ENCODE peak calls at places on chromosome 20, in seven cellular contexts. P is H9, D is GM10248, I is foreskin fibroblast, H is mammary epithelial cell, Q is GM12865, K is HCT116. Z is an unnamed sample.
A peak's percentile ranks its signal among the peaks of the same experiment; 100 is the strongest.

GRCh38 chr20:38034108-38034649 is 633 bp downstream of the RPRD1B start:
- DNase-seq in Q (no peak), I (no peak), H (peak; percentile 6), P (no peak), K (no peak), D (no peak), Z (no peak)

GRCh38 chr20:3847419-3847940 is 846 bp downstream of the MAVS start:
- DNase-seq in K (no peak), P (no peak), I (peak; percentile 16), D (no peak), H (peak; percentile 15), Q (no peak), Z (no peak)

GRCh38 chr20:5510446-5510845 is 193.7 kb upstream of the PROKR2 start:
- DNase-seq in K (no peak), H (no peak), D (no peak), Q (no peak), I (no peak), P (peak; percentile 66), Z (no peak)

GRCh38 chr20:8670900-8671229 is 398.0 kb upstream of the PLCB4 start:
- DNase-seq in I (peak; percentile 68), P (no peak), Q (no peak), K (no peak), D (no peak), H (no peak), Z (no peak)

GRCh38 chr20:38426006-38426405 is 9.1 kb downstream of the SNHG17 start:
- DNase-seq in H (peak; percentile 85), K (no peak), D (no peak), Q (no peak), I (peak; percentile 87), P (no peak), Z (no peak)

GRCh38 chr20:57064836-57065235 is 201.6 kb downstream of the BMP7 start:
- DNase-seq in H (no peak), Q (no peak), D (no peak), K (no peak), P (no peak), I (no peak), Z (no peak)

GRCh38 chr20:49484180-49485140 is 2.0 kb upstream of the KCNB1 start:
- DNase-seq in H (peak; percentile 73), I (peak; percentile 54), P (peak; percentile 87), K (peak; percentile 31), Q (peak; percentile 66), D (peak; percentile 77), Z (peak; percentile 61)

GRCh38 chr20:19249515-19249914 is 37.1 kb downstream of the SLC24A3 start:
- DNase-seq in H (no peak), K (no peak), D (no peak), P (no peak), Q (peak; percentile 18), I (no peak), Z (no peak)

GRCh38 chr20:62776692-62777527 is 19.4 kb upstream of the MRGBP start:
- DNase-seq in D (peak; percentile 81), K (peak; percentile 75), Q (peak; percentile 76), H (peak; percentile 22), P (peak; percentile 81), I (peak; percentile 13), Z (peak; percentile 42)

GRCh38 chr20:1473244-1473635 is 6.6 kb upstream of the NSFL1C start:
- DNase-seq in D (no peak), I (no peak), P (no peak), Q (no peak), K (no peak), H (no peak), Z (no peak)

GRCh38 chr20:1473821-1474220 is 7.2 kb upstream of the NSFL1C start:
- DNase-seq in P (no peak), D (no peak), K (no peak), I (no peak), H (no peak), Q (no peak), Z (no peak)

GRCh38 chr20:1474325-1474724 is 7.7 kb upstream of the NSFL1C start:
- DNase-seq in H (no peak), Q (no peak), P (no peak), D (no peak), I (no peak), K (no peak), Z (no peak)

GRCh38 chr20:1472556-1473243 is 6.1 kb upstream of the NSFL1C start:
- DNase-seq in P (no peak), D (no peak), I (no peak), H (no peak), K (no peak), Q (no peak), Z (no peak)

DNA sequence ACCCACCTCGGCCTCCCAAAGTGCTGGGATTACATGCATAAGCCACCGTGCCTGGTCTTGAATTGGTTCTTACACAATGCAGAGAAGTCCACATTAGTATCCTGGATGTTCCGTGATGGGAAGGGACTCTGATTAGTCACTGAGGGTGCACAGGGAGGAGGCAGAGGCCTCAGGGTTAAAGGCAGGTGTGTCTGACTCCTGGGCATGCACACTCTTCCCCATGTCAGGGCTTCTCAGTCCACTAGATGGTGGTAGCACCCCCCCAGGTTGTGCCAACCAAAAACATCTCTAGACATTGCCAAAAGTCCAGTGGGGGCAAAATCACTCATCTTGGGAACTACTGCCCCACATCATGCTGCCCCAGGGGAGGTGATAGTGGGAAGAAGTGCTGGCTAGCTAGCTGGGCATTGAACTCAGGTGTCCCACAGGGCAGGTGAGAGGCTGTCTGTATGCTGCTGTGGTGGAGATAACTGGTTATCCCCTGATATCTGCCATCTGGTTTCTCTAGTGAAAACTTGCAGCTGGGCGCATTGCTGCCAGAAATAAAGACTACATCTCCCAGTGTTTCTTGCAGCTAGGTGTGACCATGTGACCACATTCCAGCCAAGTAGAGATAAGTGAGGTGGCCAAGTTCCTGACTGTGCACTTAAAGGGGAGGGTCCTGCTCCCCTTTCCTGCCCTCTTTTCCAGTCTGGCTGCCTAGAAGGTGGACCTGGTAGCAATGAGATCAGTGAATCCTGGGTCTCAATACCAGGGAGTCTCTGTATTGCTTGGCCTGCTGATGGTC is 8.4 kb upstream of the NSFL1C start:
- DNase-seq in H (peak; percentile 95), D (no peak), K (no peak), Q (no peak), P (no peak), I (no peak), Z (no peak)
- TF ChIP-seq CTCF in H (peak; percentile 75), D (peak; percentile 10), K (peak; percentile 57), Q (peak; percentile 16), P (peak; percentile 34), I (no peak), Z (no peak)

DNA sequence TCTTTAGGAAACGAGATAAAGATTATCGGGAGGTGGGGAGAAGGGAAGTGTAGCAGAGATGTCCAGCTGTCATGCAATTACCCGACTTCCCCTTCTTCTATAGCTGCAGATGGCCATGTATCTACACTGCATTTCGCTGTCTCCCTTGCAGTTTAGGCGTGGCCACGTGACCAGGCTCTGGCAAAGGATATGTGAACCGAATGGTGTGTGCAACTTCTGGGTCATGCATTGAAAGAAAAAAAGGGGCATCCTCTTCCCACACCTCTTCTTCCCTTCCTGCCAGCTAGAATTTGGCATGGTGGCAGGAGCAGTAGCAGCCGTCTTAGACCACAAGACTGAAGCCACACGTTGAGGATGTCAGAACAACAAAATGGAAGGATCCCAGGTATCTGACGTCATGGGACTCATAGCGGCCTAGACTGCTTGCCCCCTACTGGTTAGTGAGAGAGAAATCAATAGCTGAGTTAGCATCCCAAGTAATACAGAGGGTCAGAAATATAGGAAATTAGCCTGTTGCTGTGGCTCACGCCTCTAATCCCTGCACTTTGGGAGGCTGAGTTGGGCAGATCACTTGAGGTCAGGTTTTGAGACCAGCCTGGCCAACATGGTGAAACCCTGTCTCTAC is 32.8 kb downstream of the TCF15 start:
- DNase-seq in I (peak; percentile 3), D (no peak), P (peak; percentile 62), H (no peak), K (peak; percentile 77), Q (peak; percentile 54), Z (no peak)
- TF ChIP-seq CTCF in I (peak; percentile 14), D (no peak), P (peak; percentile 65), H (no peak), K (peak; percentile 67), Q (peak; percentile 38), Z (no peak)

GRCh38 chr20:23358563-23358906 is 3.4 kb upstream of the GZF1 start:
- DNase-seq in K (no peak), H (no peak), I (no peak), Q (no peak), D (no peak), P (no peak), Z (no peak)

GRCh38 chr20:23358923-23359572 is 2.9 kb upstream of the GZF1 start:
- DNase-seq in P (no peak), H (no peak), Q (no peak), K (no peak), I (no peak), D (no peak), Z (peak; percentile 51)

GRCh38 chr20:23356203-23356602 is 5.6 kb downstream of the NXT1 start:
- DNase-seq in H (no peak), P (peak; percentile 74), K (no peak), I (no peak), D (no peak), Q (no peak), Z (no peak)

GRCh38 chr20:23361108-23361650 is 803 bp upstream of the GZF1 start:
- DNase-seq in D (no peak), K (no peak), P (no peak), Q (peak; percentile 30), I (no peak), H (no peak), Z (no peak)

GRCh38 chr20:23357767-23358562 is 4.0 kb upstream of the GZF1 start:
- DNase-seq in K (peak; percentile 99), I (peak; percentile 100), H (peak; percentile 100), P (peak; percentile 100), Q (peak; percentile 100), D (peak; percentile 94), Z (peak; percentile 100)
- TF ChIP-seq CTCF in K (no peak), I (no peak), H (no peak), P (no peak), Q (peak; percentile 2), D (no peak), Z (no peak)

GRCh38 chr20:47379433-47380150 is 23.1 kb upstream of the ZMYND8 start:
- DNase-seq in I (peak; percentile 53), K (no peak), D (no peak), H (no peak), Q (no peak), P (no peak), Z (no peak)

GRCh38 chr20:47382746-47383145 is 26.2 kb upstream of the ZMYND8 start:
- DNase-seq in H (no peak), I (no peak), P (no peak), Q (no peak), K (no peak), D (no peak), Z (no peak)

GRCh38 chr20:47380481-47380880 is 24.0 kb upstream of the ZMYND8 start:
- DNase-seq in P (no peak), K (no peak), D (no peak), H (no peak), I (no peak), Q (no peak), Z (no peak)

GRCh38 chr20:47373206-47373722 is 16.8 kb upstream of the ZMYND8 start:
- DNase-seq in H (no peak), Q (no peak), I (no peak), K (no peak), P (no peak), D (no peak), Z (no peak)

DNA sequence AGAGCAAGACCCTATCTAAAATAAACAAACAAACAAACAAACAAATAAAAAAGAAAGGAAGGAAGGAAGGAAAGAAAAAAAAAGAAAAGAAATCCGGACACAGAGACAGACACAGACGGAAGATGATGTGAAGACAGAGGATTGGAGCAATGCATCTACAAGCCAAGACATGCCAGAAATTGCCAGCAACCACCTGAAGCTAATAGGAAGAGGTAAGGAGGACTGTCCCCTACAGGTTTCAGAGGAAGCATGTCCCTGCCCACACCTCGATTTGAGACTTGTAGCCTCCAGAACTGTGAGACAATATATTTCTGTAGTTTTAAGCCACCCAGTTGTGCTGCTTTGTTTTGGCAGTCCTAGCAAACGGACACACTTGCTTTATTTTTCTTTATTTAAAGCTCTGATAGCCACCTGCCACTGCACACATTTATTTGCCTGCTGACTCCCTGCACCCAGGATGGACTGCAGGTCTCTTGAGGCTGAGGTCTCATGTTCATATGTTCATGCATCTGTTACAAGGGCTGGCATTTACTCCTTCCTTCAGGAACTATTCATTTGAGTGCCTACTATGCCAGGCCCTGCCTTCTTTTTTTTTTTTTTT is 20.7 kb upstream of the ZMYND8 start:
- DNase-seq in K (no peak), D (no peak), I (no peak), Q (peak; percentile 38), P (no peak), H (peak; percentile 82), Z (no peak)
- TF ChIP-seq CTCF in K (no peak), D (no peak), I (no peak), Q (no peak), P (no peak), H (peak; percentile 32), Z (no peak)

Z was measured in pancreas.